ENCODE peak calls at places on chromosomes 3 and 15, in seven cellular contexts. B is PC-9; J is GM12865; H is T-cell; S is HS-5; M is fibroblast of mammary gland; F is stimulated activated CD8-positive, alpha-beta memory T cell treated with anti-CD3 and anti-CD28 coated beads, Interleukin-2, amount 100 ng/mL, for 1 hour. L is an unnamed sample.

GRCh38 chr15:90203922-90204321 is 2.8 kb downstream of the SEMA4B start:
- DNase-seq in B (no peak), J (no peak), H (no peak), S (no peak), M (peak; percentile 16), F (no peak), L (no peak)

GRCh38 chr3:101640256-101640655 is 36.7 kb downstream of the ZBTB11 start:
- DNase-seq in B (no peak), J (no peak), H (no peak), S (no peak), M (no peak), F (no peak), L (no peak)

GRCh38 chr15:79433610-79434009 is 1.5 kb downstream of the MINAR1 start:
- DNase-seq in B (no peak), J (no peak), H (no peak), S (no peak), M (no peak), F (no peak), L (no peak)

GRCh38 chr3:195260286-195260905 is 10.6 kb downstream of the XXYLT1 start:
- DNase-seq in B (no peak), J (peak; percentile 28), H (no peak), S (no peak), M (peak; percentile 24), F (peak; percentile 6), L (no peak)

GRCh38 chr15:90031231-90031791 is 30.2 kb downstream of the ZNF710 start:
- DNase-seq in B (no peak), J (peak; percentile 96), H (no peak), S (no peak), M (peak; percentile 86), F (no peak), L (no peak)

GRCh38 chr3:179715582-179715981 is 62.7 kb downstream of the USP13 start:
- DNase-seq in B (no peak), J (no peak), H (no peak), S (no peak), M (no peak), F (no peak), L (no peak)

GRCh38 chr3:108406661-108407206 is 103.7 kb downstream of the MYH15 start:
- DNase-seq in B (peak; percentile 37), J (peak; percentile 81), H (no peak), S (no peak), M (peak; percentile 82), F (no peak), L (no peak)

GRCh38 chr3:174758943-174759342 is 100.2 kb upstream of the NAALADL2 start:
- DNase-seq in B (no peak), J (no peak), H (no peak), S (no peak), M (no peak), F (no peak), L (no peak)

GRCh38 chr15:55829826-55830225 is 86.9 kb upstream of the PRTG start:
- DNase-seq in B (no peak), J (peak; percentile 55), H (no peak), S (no peak), M (no peak), F (no peak), L (no peak)

GRCh38 chr3:141939759-141940158 is 63.3 kb downstream of the ATP1B3 start:
- DNase-seq in B (peak; percentile 38), J (no peak), H (no peak), S (no peak), M (no peak), F (no peak), L (no peak)

GRCh38 chr15:71080705-71081104 is 34.6 kb upstream of the THSD4 start:
- DNase-seq in B (no peak), J (peak; percentile 73), H (no peak), S (no peak), M (peak; percentile 98), F (no peak), L (no peak)

GRCh38 chr3:69531975-69532827 is 146.3 kb upstream of the FRMD4B start:
- DNase-seq in B (no peak), J (no peak), H (no peak), S (no peak), M (no peak), F (no peak), L (no peak)

GRCh38 chr3:127720161-127720823 is 47.5 kb downstream of the ABTB1 start:
- DNase-seq in B (no peak), J (no peak), H (no peak), S (no peak), M (no peak), F (no peak), L (no peak)

GRCh38 chr15:66802087-66803001 is 100.3 kb downstream of the SMAD6 start:
- DNase-seq in B (peak; percentile 29), J (no peak), H (no peak), S (peak; percentile 24), M (peak; percentile 46), F (no peak), L (no peak)

GRCh38 chr15:78216276-78217229 is 17.8 kb downstream of the ACSBG1 start:
- DNase-seq in B (peak; percentile 84), J (peak; percentile 22), H (no peak), S (no peak), M (peak; percentile 20), F (no peak), L (no peak)

GRCh38 chr3:149555941-149556340 is 81.4 kb downstream of the TM4SF4 start:
- DNase-seq in B (no peak), J (no peak), H (no peak), S (no peak), M (peak; percentile 60), F (no peak), L (no peak)

GRCh38 chr15:62453356-62453755 is 288.3 kb upstream of the C2CD4B start:
- DNase-seq in B (no peak), J (peak; percentile 6), H (no peak), S (no peak), M (no peak), F (no peak), L (no peak)

GRCh38 chr15:43930556-43930955 is 103.8 kb downstream of the WDR76 start:
- DNase-seq in B (no peak), J (peak; percentile 46), H (no peak), S (no peak), M (no peak), F (no peak), L (no peak)

GRCh38 chr15:49627407-49627877 is 6.6 kb downstream of the DTWD1 start:
- DNase-seq in B (peak; percentile 8), J (no peak), H (no peak), S (peak; percentile 91), M (peak; percentile 73), F (no peak), L (no peak)

GRCh38 chr15:43749690-43750345 is 3.6 kb downstream of the PDIA3 start:
- DNase-seq in B (no peak), J (peak; percentile 88), H (peak; percentile 22), S (no peak), M (peak; percentile 29), F (no peak), L (peak; percentile 18)

GRCh38 chr3:136245691-136246090 is 4.4 kb upstream of the PCCB start:
- DNase-seq in B (no peak), J (no peak), H (no peak), S (no peak), M (no peak), F (no peak), L (no peak)

GRCh38 chr3:171345112-171345843 is 114.9 kb downstream of the TNIK start:
- DNase-seq in B (no peak), J (no peak), H (no peak), S (no peak), M (no peak), F (no peak), L (no peak)

GRCh38 chr15:64461577-64462162 is 1.3 kb downstream of the ZNF609 start:
- DNase-seq in B (no peak), J (peak; percentile 70), H (no peak), S (no peak), M (no peak), F (no peak), L (no peak)

GRCh38 chr3:22922317-22922716 is 280.8 kb upstream of the UBE2E2 start:
- DNase-seq in B (no peak), J (peak; percentile 38), H (no peak), S (no peak), M (peak; percentile 31), F (no peak), L (no peak)

GRCh38 chr15:80026754-80027153 is 32.7 kb upstream of the ZFAND6 start:
- DNase-seq in B (no peak), J (peak; percentile 74), H (no peak), S (no peak), M (no peak), F (no peak), L (no peak)

GRCh38 chr3:58065700-58066167 is 57.5 kb downstream of the FLNB start:
- DNase-seq in B (no peak), J (no peak), H (no peak), S (no peak), M (no peak), F (no peak), L (no peak)

GRCh38 chr15:78644979-78645378 is 4.0 kb upstream of the CHRNB4 start:
- DNase-seq in B (no peak), J (no peak), H (no peak), S (no peak), M (no peak), F (no peak), L (no peak)

GRCh38 chr15:23628612-23629233 is 18.9 kb downstream of the MAGEL2 start:
- DNase-seq in B (no peak), J (no peak), H (no peak), S (no peak), M (no peak), F (no peak), L (no peak)

GRCh38 chr3:127096256-127097008 is 96.5 kb upstream of the PRR23E start:
- DNase-seq in B (no peak), J (no peak), H (no peak), S (no peak), M (peak; percentile 12), F (no peak), L (no peak)

GRCh38 chr3:53074366-53074696 is 28.5 kb upstream of the SFMBT1 start:
- DNase-seq in B (no peak), J (no peak), H (no peak), S (no peak), M (no peak), F (no peak), L (no peak)

GRCh38 chr3:49462222-49462621 is 7.8 kb upstream of the DAG1 start:
- DNase-seq in B (peak; percentile 46), J (no peak), H (no peak), S (no peak), M (peak; percentile 29), F (no peak), L (no peak)

GRCh38 chr3:149273096-149273751 is 51.6 kb upstream of the CP start:
- DNase-seq in B (peak; percentile 48), J (peak; percentile 84), H (peak; percentile 9), S (peak; percentile 72), M (peak; percentile 92), F (no peak), L (no peak)

GRCh38 chr15:81317642-81318017 is 6.3 kb downstream of the STARD5 start:
- DNase-seq in B (no peak), J (no peak), H (no peak), S (no peak), M (no peak), F (no peak), L (no peak)

GRCh38 chr15:52218816-52219215 is 27.6 kb upstream of the GNB5 start:
- DNase-seq in B (no peak), J (no peak), H (no peak), S (no peak), M (no peak), F (no peak), L (no peak)

GRCh38 chr15:66800584-66801235 is 98.7 kb downstream of the SMAD6 start:
- DNase-seq in B (no peak), J (no peak), H (no peak), S (no peak), M (peak; percentile 13), F (no peak), L (no peak)

GRCh38 chr3:38731522-38731921 is 82.0 kb upstream of the SCN5A start:
- DNase-seq in B (no peak), J (no peak), H (no peak), S (no peak), M (peak; percentile 41), F (no peak), L (no peak)